ENCODE peak calls at places on chromosomes 6 and 20, in six cellular contexts. A, E, I, V, Q and K are unnamed samples.

GRCh38 chr20:63758152-63758551 is 18.6 kb downstream of the SLC2A4RG start:
- DNase-seq in A (no peak), E (no peak), I (no peak), V (no peak), Q (no peak), K (no peak)

GRCh38 chr20:48794360-48794759 is 33.4 kb downstream of the PREX1 start:
- DNase-seq in A (peak), E (peak), I (no peak), V (peak), Q (no peak), K (no peak)

GRCh38 chr6:140071601-140072062 is 697.2 kb upstream of the CITED2 start:
- DNase-seq in A (no peak), E (no peak), I (peak), V (no peak), Q (no peak), K (peak)

GRCh38 chr6:3911130-3911529 is 62.0 kb downstream of the FAM50B start:
- DNase-seq in A (no peak), E (peak), I (peak), V (no peak), Q (no peak), K (no peak)

GRCh38 chr6:37985355-37985754 is 165.8 kb downstream of the ZFAND3 start:
- DNase-seq in A (no peak), E (no peak), I (no peak), V (no peak), Q (no peak), K (no peak)

GRCh38 chr20:34055290-34055689 is 56.8 kb downstream of the EIF2S2 start:
- DNase-seq in A (no peak), E (no peak), I (no peak), V (no peak), Q (no peak), K (no peak)

GRCh38 chr6:54935739-54936138 is 89.2 kb downstream of the FAM83B start:
- DNase-seq in A (no peak), E (no peak), I (peak), V (no peak), Q (peak), K (peak)

GRCh38 chr20:7971536-7972285 is 31.5 kb upstream of the HAO1 start:
- DNase-seq in A (no peak), E (no peak), I (no peak), V (no peak), Q (no peak), K (peak)

GRCh38 chr20:48153523-48153922 is 368.2 kb upstream of the SULF2 start:
- DNase-seq in A (no peak), E (peak), I (no peak), V (no peak), Q (peak), K (no peak)

GRCh38 chr6:137105375-137105774 is 60.6 kb upstream of the IL20RA start:
- DNase-seq in A (no peak), E (no peak), I (no peak), V (no peak), Q (no peak), K (no peak)

GRCh38 chr20:17725094-17725835 is 25.5 kb downstream of the BANF2 start:
- DNase-seq in A (no peak), E (no peak), I (no peak), V (no peak), Q (no peak), K (no peak)

GRCh38 chr6:87436435-87436834 is 28.7 kb downstream of the CFAP206 start:
- DNase-seq in A (peak), E (peak), I (peak), V (peak), Q (peak), K (peak)

GRCh38 chr6:27592107-27592480 is 119.2 kb upstream of the ZNF184 start:
- DNase-seq in A (no peak), E (no peak), I (no peak), V (no peak), Q (no peak), K (no peak)
- H3K14ac ChIP-seq in A (no peak), E (no peak), I (no peak), V (no peak), Q (no peak), K (no peak)

DNA sequence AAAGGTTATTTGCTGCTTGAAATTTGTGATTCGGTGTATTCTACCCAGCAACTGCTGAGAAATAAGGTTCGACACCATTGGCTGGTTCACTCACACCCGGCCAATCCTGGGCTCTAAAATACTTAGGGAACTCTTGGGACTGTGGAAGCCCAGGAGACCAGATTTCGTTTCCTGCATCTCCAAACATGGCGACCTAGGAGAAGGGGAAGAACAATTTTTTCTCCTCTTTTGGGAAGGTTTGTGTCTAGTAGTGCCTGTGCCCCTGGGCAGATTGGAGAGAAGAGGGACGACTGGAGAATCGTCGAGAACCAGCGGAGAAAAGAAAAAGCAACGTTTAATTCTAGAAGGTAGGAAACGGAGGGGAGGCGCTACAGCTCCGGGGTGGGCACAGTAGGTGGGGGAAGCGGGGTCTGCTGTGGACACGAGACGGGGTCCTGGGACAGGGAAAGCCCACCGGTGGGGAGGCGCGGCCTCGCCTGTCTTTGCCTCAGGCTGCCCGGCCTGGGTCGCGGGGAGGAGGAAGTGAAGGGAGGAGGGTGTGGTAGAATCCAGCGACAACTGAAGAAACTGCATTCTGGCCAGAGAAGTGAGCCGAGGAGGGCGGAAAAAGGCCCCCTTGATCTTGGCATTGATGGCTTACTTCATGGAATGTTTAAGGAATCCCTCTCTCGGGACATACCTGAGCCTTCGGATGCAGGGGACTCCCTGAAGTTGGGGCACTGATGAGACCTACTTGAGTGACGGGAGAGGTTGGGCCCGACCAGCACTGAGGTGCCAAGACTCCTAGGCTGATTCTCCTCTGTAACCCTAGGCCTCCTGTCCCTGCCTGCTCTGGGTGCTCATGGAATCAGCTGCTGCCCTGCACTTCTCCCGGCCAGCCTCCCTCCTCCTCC is at the start of gene BTN2A1:
- DNase-seq in A (peak), E (peak), I (peak), V (peak), Q (peak), K (peak)
- H3K14ac ChIP-seq in A (no peak), E (peak), I (peak), V (peak), Q (peak), K (peak)

GRCh38 chr6:157093555-157093954 is 229.8 kb downstream of the TMEM242 start:
- DNase-seq in A (no peak), E (no peak), I (no peak), V (no peak), Q (no peak), K (no peak)
- H3K14ac ChIP-seq in A (no peak), E (no peak), I (no peak), V (no peak), Q (no peak), K (no peak)

GRCh38 chr6:35955970-35956369 is 35.1 kb upstream of the SRPK1 start:
- DNase-seq in A (no peak), E (no peak), I (no peak), V (no peak), Q (peak), K (no peak)

GRCh38 chr6:35954335-35954734 is 33.4 kb upstream of the SRPK1 start:
- DNase-seq in A (no peak), E (no peak), I (no peak), V (no peak), Q (no peak), K (peak)

GRCh38 chr6:35955521-35955920 is 34.6 kb upstream of the SRPK1 start:
- DNase-seq in A (no peak), E (no peak), I (no peak), V (no peak), Q (no peak), K (no peak)

GRCh38 chr6:35960192-35960591 is 39.3 kb upstream of the SRPK1 start:
- DNase-seq in A (no peak), E (no peak), I (peak), V (no peak), Q (no peak), K (peak)

DNA sequence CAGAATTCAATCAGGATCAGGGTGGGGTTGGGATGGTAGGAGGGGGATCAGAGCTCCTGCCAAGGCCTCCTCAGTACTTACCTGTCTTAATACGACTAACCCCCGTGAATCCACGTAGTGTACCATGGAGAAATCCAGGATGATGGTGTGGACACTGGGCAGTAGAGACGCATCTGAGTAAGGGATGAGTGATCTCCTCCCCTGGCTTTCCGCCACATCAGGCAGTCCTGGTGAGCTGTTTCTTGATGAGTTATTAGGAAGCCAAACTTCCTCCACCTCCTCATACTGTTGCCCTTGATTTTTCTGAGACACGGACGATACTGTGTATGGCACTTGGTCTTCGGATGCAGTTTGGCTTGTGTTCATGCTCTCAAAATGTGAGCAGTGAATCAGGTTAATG is 34.2 kb upstream of the SRPK1 start:
- DNase-seq in A (no peak), E (no peak), I (no peak), V (no peak), Q (no peak), K (peak)
- H3K14ac ChIP-seq in A (no peak), E (no peak), I (no peak), V (no peak), Q (no peak), K (no peak)

GRCh38 chr20:19233025-19233794 is 20.8 kb downstream of the SLC24A3 start:
- DNase-seq in A (no peak), E (no peak), I (no peak), V (no peak), Q (no peak), K (no peak)
- H3K14ac ChIP-seq in A (no peak), E (no peak), I (no peak), V (no peak), Q (no peak), K (no peak)

GRCh38 chr20:32751309-32752020 is 8.2 kb upstream of the COMMD7 start:
- DNase-seq in A (no peak), E (peak), I (no peak), V (no peak), Q (no peak), K (no peak)
- H3K14ac ChIP-seq in A (no peak), E (no peak), I (no peak), V (no peak), Q (no peak), K (no peak)

GRCh38 chr20:36208257-36208656 is 28.0 kb upstream of the AAR2 start:
- DNase-seq in A (no peak), E (no peak), I (no peak), V (no peak), Q (no peak), K (no peak)

GRCh38 chr20:36209921-36210320 is 26.4 kb upstream of the AAR2 start:
- DNase-seq in A (no peak), E (no peak), I (no peak), V (no peak), Q (no peak), K (no peak)

GRCh38 chr20:36207602-36208001 is 28.7 kb upstream of the AAR2 start:
- DNase-seq in A (no peak), E (no peak), I (no peak), V (no peak), Q (no peak), K (no peak)

GRCh38 chr20:36213362-36213761 is 22.9 kb upstream of the AAR2 start:
- DNase-seq in A (no peak), E (no peak), I (no peak), V (no peak), Q (no peak), K (no peak)

GRCh38 chr20:36210561-36210960 is 25.7 kb upstream of the AAR2 start:
- DNase-seq in A (no peak), E (no peak), I (no peak), V (no peak), Q (no peak), K (no peak)
- H3K14ac ChIP-seq in A (no peak), E (no peak), I (no peak), V (no peak), Q (no peak), K (no peak)

GRCh38 chr6:39445667-39446066 is 123.2 kb upstream of the KCNK16 start:
- DNase-seq in A (no peak), E (no peak), I (no peak), V (peak), Q (no peak), K (no peak)
- H3K14ac ChIP-seq in A (no peak), E (no peak), I (no peak), V (no peak), Q (no peak), K (no peak)

DNA sequence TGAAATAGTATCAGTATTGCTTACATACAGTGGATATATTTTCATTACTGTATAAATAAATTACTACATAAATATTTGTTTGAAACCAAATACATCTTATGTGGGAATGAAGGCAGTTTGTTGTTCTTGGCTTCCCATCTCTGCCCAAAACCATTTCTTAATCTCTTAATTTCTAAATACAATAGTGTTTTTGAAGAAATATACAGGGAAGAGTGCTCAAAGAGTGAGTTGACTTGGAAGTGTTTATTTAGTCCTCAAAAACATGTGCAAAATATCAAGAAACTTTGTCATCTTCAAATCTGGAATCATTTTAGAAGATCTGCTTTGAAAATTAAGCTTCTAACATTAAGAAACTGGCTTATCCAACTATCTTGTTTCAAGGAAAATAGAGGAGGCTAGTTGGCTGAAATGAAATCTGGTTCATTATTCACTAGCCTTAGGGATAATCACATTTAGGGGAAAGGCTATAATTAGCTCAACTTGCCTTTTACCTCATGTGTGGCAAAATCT is 259.8 kb upstream of the FLRT3 start:
- DNase-seq in A (no peak), E (no peak), I (no peak), V (no peak), Q (no peak), K (no peak)
- H3K14ac ChIP-seq in A (no peak), E (no peak), I (no peak), V (no peak), Q (no peak), K (no peak)

DNA sequence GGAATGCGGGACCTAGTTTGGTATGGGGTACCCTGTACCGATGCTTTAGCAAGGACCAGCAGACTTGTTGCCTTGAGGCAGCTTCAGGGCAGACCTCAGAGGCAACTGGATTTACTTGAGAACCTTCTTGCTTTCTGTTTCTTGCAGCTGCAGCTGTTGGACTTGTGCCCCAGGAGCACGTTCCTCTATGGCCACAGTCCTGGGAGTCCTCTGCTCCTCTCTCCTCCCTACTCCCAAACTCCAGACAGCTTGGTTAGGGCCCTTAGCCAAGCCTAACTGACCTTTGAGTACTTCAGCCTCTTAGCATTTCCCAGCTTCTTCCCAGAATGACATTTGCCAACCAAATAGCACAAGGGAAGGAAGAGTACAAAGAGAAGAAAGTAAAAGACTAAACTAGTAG is 34.7 kb downstream of the GHRH start:
- DNase-seq in A (no peak), E (no peak), I (no peak), V (no peak), Q (no peak), K (peak)
- H3K14ac ChIP-seq in A (no peak), E (no peak), I (no peak), V (no peak), Q (no peak), K (no peak)